ENCODE peak calls at places on chromosomes 7 and 10, in ten cellular contexts. K is AG08395; Z is OCI-LY7; X is stimulated activated CD4-positive, alpha-beta T cell treated with anti-CD3 and anti-CD28 coated beads, Interleukin-4, amount 100 ng/mL, for 4 hours; H is cardiac fibroblast; W is nephron progenitor cell; S is heart right ventricle; L is tibial nerve; E is DMS 273 treated with DMSO at 0.1 percent for 48 hours; F is NCI-H1417. R is an unnamed sample.

GRCh38 chr7:79199961-79200360 is 253.5 kb downstream of the MAGI2 start:
- DNase-seq in H (no peak), L (no peak), E (no peak), F (no peak), S (no peak), K (peak; percentile 25), Z (no peak), X (no peak), W (no peak), R (no peak)

GRCh38 chr7:1899201-1899600 is 229.1 kb downstream of the ELFN1 start:
- DNase-seq in H (peak; percentile 88), Z (no peak), K (peak; percentile 94), W (no peak), E (no peak), L (no peak), X (no peak), F (no peak), S (peak; percentile 50), R (peak; percentile 61)

GRCh38 chr7:119959811-119960210 is 313.2 kb upstream of the KCND2 start:
- DNase-seq in E (no peak), K (no peak), W (no peak), Z (no peak), S (no peak), L (no peak), X (no peak), H (peak; percentile 54), F (no peak), R (no peak)

GRCh38 chr7:157709531-157710251 is 372.9 kb downstream of the DNAJB6 start:
- DNase-seq in L (no peak), F (no peak), E (no peak), K (no peak), H (no peak), Z (no peak), S (no peak), W (no peak), X (no peak), R (no peak)

GRCh38 chr7:93719546-93719945 is 145.0 kb upstream of the CALCR start:
- DNase-seq in Z (no peak), S (no peak), H (peak; percentile 47), L (no peak), K (peak; percentile 10), W (no peak), E (no peak), X (no peak), F (no peak), R (no peak)

GRCh38 chr10:32093650-32094049 is 37.4 kb upstream of the KIF5B start:
- DNase-seq in H (no peak), S (no peak), X (no peak), W (no peak), K (no peak), F (no peak), Z (no peak), E (no peak), L (no peak), R (no peak)

GRCh38 chr7:75925717-75926435 is 10.9 kb downstream of the POR start:
- DNase-seq in F (no peak), W (no peak), Z (no peak), E (no peak), X (no peak), S (no peak), L (no peak), H (no peak), K (no peak), R (no peak)

GRCh38 chr10:8088504-8088903 is 34.0 kb downstream of the GATA3 start:
- DNase-seq in S (no peak), W (no peak), L (no peak), F (no peak), X (peak; percentile 32), E (no peak), K (no peak), Z (no peak), H (no peak), R (no peak)

GRCh38 chr10:31940839-31941653 is 12.4 kb upstream of the ARHGAP12 start:
- DNase-seq in X (no peak), K (peak; percentile 88), S (no peak), E (no peak), Z (peak; percentile 13), H (peak; percentile 86), W (no peak), L (no peak), F (peak; percentile 1), R (peak; percentile 30)

GRCh38 chr7:32890553-32891045 is 961 bp downstream of the KBTBD2 start:
- DNase-seq in L (no peak), K (peak; percentile 32), H (peak; percentile 85), Z (peak; percentile 73), W (peak; percentile 5), F (peak; percentile 83), E (peak; percentile 41), X (peak; percentile 26), S (no peak), R (no peak)

GRCh38 chr7:51635801-51636200 is 319.2 kb upstream of the COBL start:
- DNase-seq in S (no peak), Z (no peak), E (no peak), K (no peak), L (no peak), X (no peak), F (no peak), W (no peak), H (no peak), R (no peak)

GRCh38 chr7:76122516-76123239 is 74.8 kb downstream of the MDH2 start:
- DNase-seq in L (no peak), H (peak; percentile 35), K (no peak), X (no peak), Z (no peak), W (no peak), F (no peak), S (no peak), E (no peak), R (no peak)

GRCh38 chr10:6920072-6921019 is 340.3 kb upstream of the PRKCQ start:
- DNase-seq in K (peak; percentile 30), X (peak; percentile 88), H (peak; percentile 66), W (peak; percentile 71), F (peak; percentile 78), S (peak; percentile 62), L (peak; percentile 49), E (no peak), Z (peak; percentile 86), R (no peak)